ENCODE peak calls at places on chromosomes 16 and 17, in four cellular contexts. Z is thoracic aorta, I is WTC11, G is neural crest cell. H is an unnamed sample.

GRCh38 chr17:50834126-50834785 is 1.1 kb upstream of the WFIKKN2 start:
- DNase-seq in Z (no peak), I (no peak), G (no peak), H (no peak)

GRCh38 chr16:89149386-89149785 is 22.2 kb upstream of the CDH15 start:
- DNase-seq in Z (no peak), I (no peak), G (no peak), H (no peak)

GRCh38 chr17:13542612-13543011 is 59.1 kb downstream of the HS3ST3A1 start:
- DNase-seq in Z (no peak), I (no peak), G (no peak), H (no peak)

GRCh38 chr17:57619061-57619937 is 125.8 kb downstream of the CCDC182 start:
- DNase-seq in Z (no peak), I (no peak), G (no peak), H (no peak)

GRCh38 chr16:70676571-70677498 is 9.0 kb downstream of the MTSS2 start:
- DNase-seq in Z (no peak), I (no peak), G (no peak), H (no peak)

GRCh38 chr16:15572329-15573001 is 70.5 kb downstream of the MARF1 start:
- DNase-seq in Z (no peak), I (no peak), G (no peak), H (no peak)

GRCh38 chr16:88487920-88488842 is 35.1 kb downstream of the ZFPM1 start:
- DNase-seq in Z (no peak), I (no peak), G (no peak), H (no peak)

GRCh38 chr17:27489045-27489715 is 32.9 kb downstream of the KSR1 start:
- DNase-seq in Z (no peak), I (no peak), G (no peak), H (no peak)

GRCh38 chr16:58128181-58128631 is 975 bp downstream of the CFAP20 start:
- DNase-seq in Z (no peak), I (no peak), G (no peak), H (no peak)

GRCh38 chr16:58127634-58128033 is 1.5 kb downstream of the CFAP20 start:
- DNase-seq in Z (no peak), I (no peak), G (no peak), H (no peak)

GRCh38 chr16:58125781-58126335 is 3.3 kb downstream of the CFAP20 start:
- DNase-seq in Z (no peak), I (no peak), G (no peak), H (no peak)

GRCh38 chr16:58126451-58126968 is 2.7 kb downstream of the CFAP20 start:
- DNase-seq in Z (no peak), I (no peak), G (no peak), H (no peak)

DNA sequence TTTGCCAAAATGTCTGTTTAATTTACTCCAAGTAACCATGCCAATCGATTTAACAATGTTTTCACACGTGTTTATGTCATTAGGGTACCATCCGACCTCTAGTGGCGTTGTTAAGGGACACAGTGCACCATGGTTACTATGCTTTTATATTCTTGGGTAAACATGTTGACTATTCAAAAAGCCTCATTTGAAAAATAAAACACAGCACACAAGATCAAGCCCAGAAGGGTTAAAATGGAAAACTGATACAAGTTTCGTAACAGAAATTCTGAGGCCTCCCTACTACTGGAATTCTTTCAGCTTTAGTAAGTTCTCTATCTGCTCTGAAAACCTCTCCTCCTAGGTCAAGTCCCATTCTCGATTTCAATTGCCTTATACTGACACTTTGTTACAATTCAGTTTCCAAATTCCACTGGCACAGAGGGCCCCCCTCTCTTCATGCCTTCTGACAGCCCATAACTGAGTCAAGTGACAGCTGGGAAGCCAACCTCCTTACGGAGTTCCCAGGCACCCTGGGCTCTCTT is 2.1 kb downstream of the CFAP20 start:
- DNase-seq in Z (no peak), I (no peak), G (no peak), H (no peak)
- TF ChIP-seq CTCF in Z (no peak), I (no peak), G (peak), H (peak)

GRCh38 chr17:82350182-82351030 is 8.6 kb upstream of the TEX19 start:
- DNase-seq in Z (no peak), I (peak), G (no peak), H (no peak)

GRCh38 chr17:82348866-82349265 is 10.2 kb upstream of the TEX19 start:
- DNase-seq in Z (no peak), I (no peak), G (no peak), H (no peak)

GRCh38 chr17:82351254-82351712 is 7.8 kb upstream of the TEX19 start:
- DNase-seq in Z (no peak), I (peak), G (no peak), H (no peak)

GRCh38 chr17:82348434-82348833 is 10.6 kb upstream of the TEX19 start:
- DNase-seq in Z (no peak), I (no peak), G (no peak), H (no peak)

GRCh38 chr17:82349287-82349701 is 9.8 kb upstream of the TEX19 start:
- DNase-seq in Z (no peak), I (no peak), G (no peak), H (no peak)
- TF ChIP-seq CTCF in Z (no peak), I (no peak), G (no peak), H (no peak)

DNA sequence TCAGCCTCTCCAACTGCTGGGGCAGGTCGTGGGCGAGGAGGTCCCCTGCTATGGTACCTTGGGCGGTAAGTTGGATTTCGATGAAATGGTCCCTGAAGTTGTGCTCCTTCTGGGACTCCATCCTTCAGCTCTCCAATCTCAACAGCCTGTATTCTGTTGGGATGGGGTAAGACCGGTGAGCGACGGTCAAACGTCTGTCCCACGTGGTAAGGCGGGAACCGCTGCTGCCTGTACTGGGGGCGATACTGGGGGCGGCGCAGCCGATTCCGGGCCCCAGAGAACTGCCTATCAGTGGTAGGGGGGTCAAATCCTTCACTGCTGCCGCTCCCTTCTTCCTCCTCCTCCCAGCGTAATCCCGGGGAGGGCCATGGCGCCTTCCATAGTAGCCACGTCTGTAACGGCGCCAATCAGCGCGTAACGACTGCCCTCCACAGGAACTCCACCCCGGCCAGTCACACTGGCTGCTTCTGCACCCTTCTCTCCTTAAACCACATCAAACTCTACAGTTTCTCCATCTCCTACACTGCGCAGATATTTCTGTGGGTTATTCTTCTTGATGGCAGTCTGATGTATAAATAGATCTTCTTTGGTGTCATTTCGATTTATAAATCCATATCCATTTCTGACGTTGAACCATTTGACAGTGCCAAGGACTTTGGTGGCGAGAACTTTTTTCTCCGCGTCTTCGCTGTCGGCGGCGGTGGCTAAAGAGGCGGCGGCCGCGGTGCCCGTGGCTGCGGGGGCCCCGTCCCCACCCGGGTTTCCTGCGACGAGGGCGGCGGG is 41.1 kb downstream of the AHSP start:
- DNase-seq in Z (no peak), I (peak), G (no peak), H (peak)
- TF ChIP-seq CTCF in Z (no peak), I (no peak), G (no peak), H (no peak)

DNA sequence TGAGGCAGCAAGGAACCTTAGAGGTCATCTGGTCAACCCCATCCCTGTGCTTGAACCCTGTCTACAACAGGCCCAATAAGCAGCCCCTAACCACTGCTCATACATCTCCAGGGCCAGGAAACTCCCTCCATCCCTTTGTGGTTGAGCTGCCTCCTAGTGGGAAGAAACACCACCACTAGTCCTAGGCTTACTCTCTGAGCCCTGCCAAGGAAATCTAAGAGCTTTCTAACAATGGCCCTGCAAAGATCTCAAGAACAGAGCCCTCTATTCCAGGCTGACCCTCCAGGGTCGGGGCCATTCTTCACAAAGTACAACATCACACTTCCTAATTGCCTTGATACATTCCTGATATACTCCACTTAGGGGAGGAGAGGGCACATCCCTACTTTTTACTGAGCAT is 5.8 kb downstream of the ACLY start:
- DNase-seq in Z (no peak), I (no peak), G (no peak), H (no peak)
- TF ChIP-seq CTCF in Z (no peak), I (no peak), G (no peak), H (no peak)

DNA sequence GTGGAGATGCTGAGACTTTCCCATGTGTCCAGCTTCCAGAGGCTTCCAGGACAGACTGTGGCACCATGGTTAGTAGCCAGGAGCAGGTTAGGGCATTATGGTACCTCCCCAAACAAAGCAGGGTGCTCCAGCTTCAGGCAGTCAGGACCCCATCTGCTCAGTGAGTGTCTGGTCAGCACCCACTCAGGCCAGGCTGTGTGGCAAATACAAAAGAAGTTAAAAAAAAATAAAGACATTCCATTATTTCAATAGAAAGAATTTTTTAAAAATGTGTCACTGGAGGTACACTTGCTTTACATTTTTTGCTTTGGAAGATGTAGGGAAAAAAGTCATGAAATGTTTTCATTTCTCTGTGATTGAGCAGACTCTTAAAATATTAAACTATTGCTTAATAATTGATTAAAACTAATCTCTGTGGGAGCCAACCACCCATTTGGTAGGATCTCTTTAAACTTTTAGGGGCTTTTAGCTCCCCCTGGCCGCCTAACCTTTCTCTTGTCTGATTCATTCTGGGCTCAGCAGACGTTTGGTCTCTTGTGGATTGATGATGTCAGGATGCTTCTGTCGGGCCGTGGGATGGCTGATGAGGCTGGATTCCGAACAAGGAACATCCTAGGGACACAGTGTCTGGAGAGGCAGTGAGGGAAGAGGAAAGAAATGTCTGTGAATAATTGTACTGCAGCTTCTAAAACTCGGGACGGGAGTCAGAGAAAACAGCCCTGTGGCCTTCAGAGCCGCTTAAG is 28.4 kb upstream of the NPTX1 start:
- DNase-seq in Z (no peak), I (no peak), G (no peak), H (no peak)
- TF ChIP-seq CTCF in Z (no peak), I (no peak), G (no peak), H (no peak)

GRCh38 chr16:1786242-1787055 is 3.7 kb downstream of the NUBP2 start:
- DNase-seq in Z (no peak), I (peak), G (no peak), H (peak)
- TF ChIP-seq CTCF in Z (no peak), I (no peak), G (no peak), H (no peak)

DNA sequence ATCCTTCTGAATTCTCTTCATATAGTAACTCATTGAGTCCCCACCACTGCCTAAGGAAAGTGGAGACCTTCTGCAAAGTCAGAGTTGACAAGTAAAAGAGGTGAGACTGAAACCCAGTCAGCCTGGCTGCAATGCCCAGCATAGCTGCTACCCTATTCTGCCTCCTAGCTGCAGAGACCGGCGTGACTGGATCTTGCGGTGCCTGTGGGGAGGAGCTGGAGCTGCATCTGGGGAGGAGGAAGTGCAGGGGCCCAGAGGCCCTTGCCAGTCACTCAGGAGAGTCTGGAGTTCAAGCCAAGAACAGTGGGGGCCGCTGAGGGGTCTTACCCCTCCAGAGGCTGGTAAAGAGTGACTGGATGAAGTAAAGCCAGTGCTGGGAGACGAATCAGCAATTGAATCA is 35.0 kb upstream of the ZNF423 start:
- DNase-seq in Z (no peak), I (peak), G (no peak), H (peak)
- TF ChIP-seq CTCF in Z (no peak), I (peak), G (peak), H (peak)

GRCh38 chr16:54817432-54817831 is 113.2 kb upstream of the IRX5 start:
- DNase-seq in Z (no peak), I (no peak), G (no peak), H (peak)
- TF ChIP-seq CTCF in Z (no peak), I (no peak), G (peak), H (peak)

DNA sequence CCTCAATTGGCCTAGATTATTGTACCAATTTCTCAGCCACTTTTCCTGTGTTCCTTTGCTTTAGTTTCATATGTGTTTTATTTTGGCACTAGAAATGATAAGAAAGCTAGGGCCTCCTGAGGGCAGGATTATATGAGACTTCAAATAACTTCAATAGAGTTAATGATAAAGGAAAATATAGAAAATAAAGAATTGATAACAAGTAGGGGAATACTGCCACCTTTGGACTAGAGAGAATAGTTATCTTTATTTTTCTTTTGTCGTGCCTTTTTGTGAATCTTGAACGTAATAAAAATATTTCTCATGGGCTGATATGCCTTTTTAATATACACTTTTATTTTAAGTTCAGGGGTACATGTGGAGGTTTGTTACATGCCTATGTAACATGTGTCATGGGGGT is 29.3 kb upstream of the RBL2 start:
- DNase-seq in Z (no peak), I (no peak), G (no peak), H (no peak)
- TF ChIP-seq CTCF in Z (no peak), I (no peak), G (no peak), H (no peak)

H was measured in endothelial cell.